ENCODE peak calls at places on chromosomes 11 and 22, in four cellular contexts. E is Caco-2; V is adrenal gland; M is CD4-positive, CD25-positive, alpha-beta regulatory T cell. L is an unnamed sample.

GRCh38 chr22:30104501-30105156 is 24.4 kb downstream of the HORMAD2 start:
- DNase-seq in V (no peak), E (no peak), M (peak; percentile 18), L (peak; percentile 43)

GRCh38 chr11:32729976-32730375 is 64.5 kb downstream of the CCDC73 start:
- DNase-seq in V (no peak), E (no peak), M (no peak), L (no peak)

GRCh38 chr11:63918576-63919171 is 1.7 kb upstream of the RCOR2 start:
- DNase-seq in E (no peak), V (no peak), M (no peak), L (no peak)

GRCh38 chr11:130677486-130678153 is 229.2 kb downstream of the ADAMTS15 start:
- DNase-seq in E (peak; percentile 67), V (no peak), M (no peak), L (no peak)

GRCh38 chr11:128299132-128299726 is 288.1 kb downstream of the ETS1 start:
- DNase-seq in E (no peak), V (no peak), M (no peak), L (no peak)

GRCh38 chr22:33401291-33401690 is 343.1 kb upstream of the SYN3 start:
- DNase-seq in V (no peak), M (no peak), E (no peak), L (no peak)

GRCh38 chr11:662689-663274 is 25.7 kb downstream of the DRD4 start:
- DNase-seq in M (peak; percentile 18), V (peak; percentile 74), E (no peak), L (no peak)

GRCh38 chr22:24244144-24244787 is 616 bp downstream of the GGT5 start:
- DNase-seq in V (no peak), E (no peak), M (no peak), L (no peak)

GRCh38 chr22:25051983-25052710 is 99.6 kb downstream of the KIAA1671 start:
- DNase-seq in M (no peak), E (no peak), V (peak; percentile 88), L (no peak)

GRCh38 chr22:17915188-17915587 is 109.2 kb downstream of the MICAL3 start:
- DNase-seq in V (no peak), M (no peak), E (no peak), L (no peak)

GRCh38 chr11:108037636-108038035 is 28.9 kb downstream of the CUL5 start:
- DNase-seq in E (no peak), M (no peak), V (no peak), L (no peak)

GRCh38 chr22:36658900-36659299 is 44.7 kb downstream of the CACNG2 start:
- DNase-seq in E (no peak), V (no peak), M (no peak), L (no peak)

GRCh38 chr11:63680842-63681207 is 475 bp upstream of the RTN3 start:
- DNase-seq in M (no peak), V (peak; percentile 29), E (no peak), L (no peak)

GRCh38 chr11:62048101-62048500 is 75.7 kb upstream of the INCENP start:
- DNase-seq in E (no peak), M (no peak), V (no peak), L (no peak)

GRCh38 chr22:25702046-25702445 is 39.9 kb upstream of the MYO18B start:
- DNase-seq in E (no peak), V (no peak), M (peak; percentile 20), L (no peak)

GRCh38 chr22:29780781-29781676 is 13.9 kb downstream of the UQCR10 start:
- DNase-seq in M (no peak), E (no peak), V (no peak), L (no peak)

GRCh38 chr11:134753805-134754130 is 341.7 kb upstream of the B3GAT1 start:
- DNase-seq in V (no peak), E (no peak), M (no peak), L (no peak)

GRCh38 chr22:41106122-41106968 is 14.0 kb downstream of the EP300 start:
- DNase-seq in M (no peak), V (no peak), E (no peak), L (no peak)

GRCh38 chr11:93614111-93614784 is 47.2 kb upstream of the CEP295 start:
- DNase-seq in V (no peak), E (no peak), M (peak; percentile 31), L (peak; percentile 17)

GRCh38 chr11:132410383-132410782 is 1040.0 kb downstream of the NTM start:
- DNase-seq in V (no peak), E (no peak), M (no peak), L (no peak)

GRCh38 chr22:48254311-48254873 is 1491.9 kb downstream of the TBC1D22A start:
- DNase-seq in V (no peak), E (no peak), M (no peak), L (no peak)

GRCh38 chr11:75212463-75212862 is 28.1 kb upstream of the TPBGL start:
- DNase-seq in M (no peak), V (no peak), E (no peak), L (no peak)

GRCh38 chr11:95508219-95508880 is 277.3 kb upstream of the SESN3 start:
- DNase-seq in V (no peak), E (no peak), M (no peak), L (no peak)

GRCh38 chr11:104442320-104442719 is 278.4 kb upstream of the PDGFD start:
- DNase-seq in V (no peak), M (no peak), E (no peak), L (no peak)

GRCh38 chr11:129279326-129280026 is 87.4 kb upstream of the ARHGAP32 start:
- DNase-seq in M (peak; percentile 59), E (peak; percentile 94), V (peak; percentile 74), L (peak; percentile 70)

GRCh38 chr11:64186205-64187165 is 514 bp downstream of the STIP1 start:
- DNase-seq in E (no peak), V (no peak), M (peak; percentile 35), L (peak; percentile 28)

GRCh38 chr11:122093731-122094130 is 22.3 kb downstream of the BLID start:
- DNase-seq in E (no peak), M (no peak), V (no peak), L (no peak)

GRCh38 chr11:13384837-13385417 is 78.1 kb downstream of the BTBD10 start:
- DNase-seq in M (peak; percentile 29), E (no peak), V (no peak), L (peak; percentile 16)

GRCh38 chr22:27880778-27881394 is 38.2 kb downstream of the PITPNB start:
- DNase-seq in E (no peak), V (peak; percentile 34), M (peak; percentile 44), L (peak; percentile 36)

GRCh38 chr11:57778318-57779037 is 16.9 kb downstream of the CTNND1 start:
- DNase-seq in M (no peak), V (peak; percentile 96), E (peak; percentile 94), L (no peak)

GRCh38 chr11:221539-221938 is 14.0 kb downstream of the RIC8A start:
- DNase-seq in E (no peak), M (no peak), V (no peak), L (no peak)

GRCh38 chr11:123517559-123518364 is 87.7 kb downstream of the GRAMD1B start:
- DNase-seq in V (no peak), E (peak; percentile 11), M (no peak), L (no peak)

GRCh38 chr11:64339754-64340408 is at the start of gene CCDC88B:
- DNase-seq in E (no peak), V (peak; percentile 51), M (peak; percentile 89), L (peak; percentile 88)

GRCh38 chr22:49951001-49951677 is 9.4 kb upstream of the PIM3 start:
- DNase-seq in E (peak; percentile 91), M (no peak), V (no peak), L (no peak)
- H3K4me1 ChIP-seq in E (peaks cover 82% of the 10 kb centered on the region), M (peaks cover 4% of the 10 kb centered on the region), V (peaks cover 16% of the 10 kb centered on the region), L (peaks cover 6% of the 10 kb centered on the region)

GRCh38 chr11:17375547-17375946 is 12.9 kb downstream of the KCNJ11 start:
- DNase-seq in E (no peak), V (no peak), M (no peak), L (no peak)

GRCh38 chr11:17369094-17369493 is 17.5 kb downstream of the NCR3LG1 start:
- DNase-seq in V (no peak), M (no peak), E (no peak), L (no peak)

GRCh38 chr11:17368551-17368950 is 17.0 kb downstream of the NCR3LG1 start:
- DNase-seq in E (no peak), M (no peak), V (no peak), L (no peak)

GRCh38 chr11:17369685-17370243 is 18.2 kb downstream of the NCR3LG1 start:
- DNase-seq in E (no peak), V (no peak), M (no peak), L (no peak)

DNA sequence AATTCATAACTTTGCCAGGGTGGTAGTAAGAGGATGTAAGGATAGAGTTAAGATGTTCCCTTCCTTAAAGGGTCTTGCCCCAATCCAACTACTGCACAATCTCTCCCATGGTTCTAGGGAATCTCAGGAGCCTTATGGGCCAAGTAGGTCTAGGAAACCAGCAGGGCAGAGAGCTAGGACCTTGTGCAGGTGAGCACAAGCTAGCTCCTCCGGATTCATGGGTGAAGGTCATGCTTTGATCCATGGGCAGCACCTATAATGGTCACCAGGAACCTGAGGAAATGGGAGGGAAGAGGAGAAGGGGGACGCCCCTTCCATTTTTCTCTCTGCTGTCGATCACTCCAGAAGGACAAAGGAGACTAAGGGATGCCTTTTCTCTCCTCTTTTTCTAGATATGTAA is 16.8 kb downstream of the KCNJ11 start:
- DNase-seq in V (no peak), M (no peak), E (no peak), L (no peak)
- H3K9me3 ChIP-seq in V (peaks cover 52% of the 10 kb centered on the region), M (peaks cover 41% of the 10 kb centered on the region), E (peaks cover 42% of the 10 kb centered on the region), L (peaks cover 26% of the 10 kb centered on the region)

GRCh38 chr22:42931421-42932196 is 74.5 kb upstream of the ARFGAP3 start:
- DNase-seq in M (no peak), E (no peak), V (no peak), L (no peak)
- H3K4me1 ChIP-seq in M (peaks cover 23% of the 10 kb centered on the region), E (peaks cover 27% of the 10 kb centered on the region), V (peaks cover 86% of the 10 kb centered on the region), L (peaks cover 27% of the 10 kb centered on the region)

GRCh38 chr22:12601870-12602779 is 2925.9 kb upstream of the OR11H1 start:
- DNase-seq in M (no peak), E (peak; percentile 24), V (peak; percentile 24), L (peak; percentile 40)
- H3K9me3 ChIP-seq in M (peaks cover 27% of the 10 kb centered on the region), E (peaks cover 5% of the 10 kb centered on the region), V (no peaks in the 10 kb centered on the region), L (no peaks in the 10 kb centered on the region)

GRCh38 chr11:67269401-67270255 is 3.4 kb downstream of the GRK2 start:
- DNase-seq in V (no peak), M (no peak), E (no peak), L (no peak)
- H3K4me1 ChIP-seq in V (peaks cover 76% of the 10 kb centered on the region), M (peaks cover 80% of the 10 kb centered on the region), E (peaks cover 16% of the 10 kb centered on the region), L (peaks cover 79% of the 10 kb centered on the region)

GRCh38 chr11:81303265-81303664 is 1430.4 kb downstream of the FAM181B start:
- DNase-seq in M (no peak), E (no peak), V (no peak), L (no peak)
- H3K9me3 ChIP-seq in M (no peaks in the 10 kb centered on the region), E (no peaks in the 10 kb centered on the region), V (no peaks in the 10 kb centered on the region), L (no peaks in the 10 kb centered on the region)

DNA sequence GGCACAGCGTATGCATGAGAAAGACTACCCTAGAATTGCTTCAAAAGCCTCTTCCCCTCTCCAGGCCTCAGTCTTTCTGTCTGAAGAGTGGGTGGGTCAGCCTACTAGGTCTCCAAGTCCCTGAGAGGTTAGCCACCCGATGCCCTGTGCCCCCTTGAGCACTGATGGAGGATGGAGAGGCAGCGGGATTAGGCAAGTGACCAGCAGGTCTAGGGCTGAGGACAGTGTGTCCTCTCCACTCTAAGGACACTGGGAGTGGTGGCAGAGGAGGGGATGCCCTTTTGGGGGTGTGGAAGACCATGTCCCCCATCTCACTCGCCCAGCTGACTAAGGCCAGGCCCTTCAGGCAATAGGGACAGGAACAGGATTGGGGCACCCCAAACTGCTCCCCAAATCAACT is 72.2 kb upstream of the WNT11 start:
- DNase-seq in E (no peak), M (no peak), V (no peak), L (no peak)
- H3K4me1 ChIP-seq in E (peaks cover under 1% of the 10 kb centered on the region), M (no peaks in the 10 kb centered on the region), V (peaks cover 5% of the 10 kb centered on the region), L (no peaks in the 10 kb centered on the region)